ENCODE peak calls at places on chromosomes 5 and 9, in five cellular contexts. F is WERI-Rb-1, T is coronary artery, A is pancreas, U is GM10248. X is an unnamed sample.

GRCh38 chr5:154642499-154643245 is 112.5 kb upstream of the LARP1 start:
- DNase-seq in U (no peak), T (no peak), F (peak), A (no peak), X (no peak)

GRCh38 chr9:108360304-108360703 is 495.5 kb downstream of the ACTL7B start:
- DNase-seq in U (no peak), A (no peak), F (no peak), T (no peak), X (no peak)

GRCh38 chr5:150623152-150623877 is 17.1 kb upstream of the SYNPO start:
- DNase-seq in T (no peak), A (no peak), F (no peak), U (peak), X (no peak)

GRCh38 chr5:147887026-147887627 is 8.6 kb downstream of the SCGB3A2 start:
- DNase-seq in F (no peak), T (no peak), U (no peak), A (no peak), X (no peak)

GRCh38 chr5:111075520-111075919 is 4.0 kb downstream of the TSLP start:
- DNase-seq in T (no peak), A (no peak), F (no peak), U (no peak), X (no peak)

GRCh38 chr9:20200900-20201495 is 412.2 kb upstream of the SLC24A2 start:
- DNase-seq in A (no peak), U (no peak), F (peak), T (no peak), X (no peak)

GRCh38 chr9:38362912-38363588 is 29.5 kb upstream of the ALDH1B1 start:
- DNase-seq in T (no peak), F (no peak), U (peak), A (no peak), X (no peak)

GRCh38 chr5:123035320-123035949 is 1.1 kb downstream of the PPIC start:
- DNase-seq in A (peak), F (peak), U (peak), T (peak), X (no peak)

GRCh38 chr9:18721267-18722079 is 247.5 kb downstream of the ADAMTSL1 start:
- DNase-seq in U (no peak), A (no peak), F (no peak), T (no peak), X (no peak)

GRCh38 chr5:671459-672328 is 21.5 kb downstream of the TPPP start:
- DNase-seq in F (peak), U (peak), T (no peak), A (peak), X (no peak)

GRCh38 chr5:146219243-146219642 is 15.8 kb downstream of the RBM27 start:
- DNase-seq in F (no peak), A (no peak), T (no peak), U (no peak), X (no peak)

GRCh38 chr5:177163500-177163899 is 29.9 kb downstream of the NSD1 start:
- DNase-seq in F (no peak), U (no peak), T (no peak), A (no peak), X (no peak)

GRCh38 chr5:91170266-91170665 is 212.9 kb downstream of the ARRDC3 start:
- DNase-seq in T (no peak), U (no peak), F (no peak), A (no peak), X (no peak)

GRCh38 chr5:32170303-32171170 is 3.6 kb downstream of the GOLPH3 start:
- DNase-seq in T (no peak), U (no peak), A (no peak), F (no peak), X (no peak)

GRCh38 chr5:5017827-5018559 is 122.1 kb upstream of the ADAMTS16 start:
- DNase-seq in A (no peak), U (no peak), F (no peak), T (no peak), X (no peak)

GRCh38 chr5:161966544-161966943 is 101.0 kb upstream of the GABRG2 start:
- DNase-seq in A (no peak), T (no peak), F (no peak), U (no peak), X (no peak)

GRCh38 chr9:93813687-93814560 is 141.2 kb downstream of the BARX1 start:
- DNase-seq in F (peak), A (no peak), U (peak), T (no peak), X (no peak)

GRCh38 chr5:99033014-99033931 is 104.5 kb upstream of the CHD1 start:
- DNase-seq in T (no peak), F (no peak), A (no peak), U (no peak), X (no peak)

GRCh38 chr5:126503602-126504104 is 80.4 kb downstream of the GRAMD2B start:
- DNase-seq in T (no peak), A (no peak), F (no peak), U (no peak), X (no peak)

GRCh38 chr5:92391-93220 is 638 bp downstream of the PLEKHG4B start:
- DNase-seq in U (peak), A (no peak), F (no peak), T (no peak), X (peak)

GRCh38 chr5:59380350-59380951 is 513.1 kb downstream of the PDE4D start:
- DNase-seq in T (no peak), F (no peak), A (no peak), U (peak), X (no peak)

GRCh38 chr5:74227081-74227480 is 413.4 kb downstream of the ENC1 start:
- DNase-seq in F (no peak), T (no peak), U (no peak), A (no peak), X (no peak)

GRCh38 chr9:105385372-105385985 is 62.4 kb upstream of the FSD1L start:
- DNase-seq in F (no peak), U (peak), A (no peak), T (no peak), X (no peak)

GRCh38 chr9:84189901-84190300 is 150.7 kb downstream of the SLC28A3 start:
- DNase-seq in U (no peak), T (no peak), F (no peak), A (no peak), X (no peak)

GRCh38 chr5:123047706-123048105 is 11.2 kb upstream of the PPIC start:
- DNase-seq in T (no peak), F (no peak), U (no peak), A (no peak), X (no peak)

GRCh38 chr5:148967783-148968182 is 95.1 kb downstream of the SH3TC2 start:
- DNase-seq in U (no peak), F (no peak), A (no peak), T (no peak), X (no peak)

GRCh38 chr5:52798952-52799351 is 11.2 kb downstream of the ITGA1 start:
- DNase-seq in A (no peak), T (no peak), F (no peak), U (no peak), X (no peak)

GRCh38 chr9:83219154-83219923 is 156.4 kb upstream of the RASEF start:
- DNase-seq in T (no peak), A (peak), U (peak), F (peak), X (no peak)

GRCh38 chr5:31706186-31706585 is 67.3 kb downstream of the PDZD2 start:
- DNase-seq in T (no peak), F (no peak), A (no peak), U (no peak), X (no peak)

GRCh38 chr5:177093803-177094202 is 7.1 kb downstream of the FGFR4 start:
- DNase-seq in T (peak), A (no peak), U (no peak), F (no peak), X (no peak)

GRCh38 chr5:172622091-172623046 is 18.7 kb upstream of the NEURL1B start:
- DNase-seq in A (no peak), F (no peak), U (no peak), T (no peak), X (no peak)

GRCh38 chr5:130874861-130875419 is 290.1 kb downstream of the HINT1 start:
- DNase-seq in F (no peak), T (no peak), A (no peak), U (no peak), X (no peak)

GRCh38 chr5:174409070-174409469 is 315.3 kb upstream of the MSX2 start:
- DNase-seq in F (no peak), T (no peak), A (no peak), U (no peak), X (no peak)

DNA sequence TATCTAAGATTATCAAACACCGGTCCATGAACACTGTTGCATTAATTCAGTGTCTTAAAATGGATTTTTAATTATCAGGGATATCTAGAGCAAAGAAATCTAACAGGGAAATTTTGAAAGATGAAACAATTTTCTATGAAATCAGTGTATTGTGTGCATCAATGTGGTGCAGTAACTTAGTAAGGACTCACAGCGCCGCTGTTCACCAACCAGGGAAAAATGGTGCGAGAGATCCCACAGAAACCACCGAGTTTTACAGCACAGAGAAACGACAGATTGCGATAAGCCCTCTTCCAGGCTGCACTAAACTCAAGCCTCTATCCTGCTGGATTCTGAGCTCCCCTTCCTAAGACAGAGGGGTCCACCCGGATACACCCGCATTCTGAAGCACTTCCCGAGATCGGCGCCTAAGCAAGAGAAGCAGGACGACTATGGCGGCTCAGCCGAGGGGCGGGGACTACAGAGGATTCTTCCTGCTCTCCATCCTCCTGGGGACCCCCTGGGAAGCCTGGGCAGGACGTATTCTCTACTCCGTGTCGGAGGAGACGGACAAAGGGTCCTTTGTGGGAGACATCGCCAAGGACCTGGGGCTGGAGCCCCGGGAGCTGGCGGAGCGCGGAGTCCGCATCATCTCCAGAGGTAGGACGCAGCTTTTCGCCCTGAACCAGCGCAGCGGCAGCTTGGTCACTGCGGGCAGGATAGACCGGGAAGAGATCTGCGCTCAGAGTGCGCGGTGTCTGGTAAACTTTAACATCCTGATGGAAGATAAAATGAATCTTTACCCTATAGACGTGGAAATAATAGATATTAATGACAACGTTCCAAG is at the start of gene PCDHGA7:
- DNase-seq in F (no peak), A (no peak), U (peak), T (no peak), X (no peak)
- TF ChIP-seq CTCF in F (no peak), A (no peak), U (peak), T (no peak), X (no peak)

GRCh38 chr5:171418316-171418981 is 998 bp upstream of the FGF18 start:
- DNase-seq in F (peak), A (peak), T (peak), U (peak), X (peak)

GRCh38 chr5:171413153-171413910 is 6.1 kb upstream of the FGF18 start:
- DNase-seq in A (no peak), T (no peak), F (no peak), U (no peak), X (no peak)

GRCh38 chr5:171416160-171417049 is 3.0 kb upstream of the FGF18 start:
- DNase-seq in A (no peak), F (no peak), U (no peak), T (no peak), X (no peak)

GRCh38 chr5:171412186-171412585 is 7.3 kb upstream of the FGF18 start:
- DNase-seq in T (no peak), A (no peak), U (no peak), F (no peak), X (no peak)

GRCh38 chr5:171415115-171415730 is 4.2 kb upstream of the FGF18 start:
- DNase-seq in U (no peak), T (no peak), F (no peak), A (no peak), X (no peak)
- TF ChIP-seq CTCF in U (no peak), T (no peak), F (no peak), A (no peak), X (no peak)

DNA sequence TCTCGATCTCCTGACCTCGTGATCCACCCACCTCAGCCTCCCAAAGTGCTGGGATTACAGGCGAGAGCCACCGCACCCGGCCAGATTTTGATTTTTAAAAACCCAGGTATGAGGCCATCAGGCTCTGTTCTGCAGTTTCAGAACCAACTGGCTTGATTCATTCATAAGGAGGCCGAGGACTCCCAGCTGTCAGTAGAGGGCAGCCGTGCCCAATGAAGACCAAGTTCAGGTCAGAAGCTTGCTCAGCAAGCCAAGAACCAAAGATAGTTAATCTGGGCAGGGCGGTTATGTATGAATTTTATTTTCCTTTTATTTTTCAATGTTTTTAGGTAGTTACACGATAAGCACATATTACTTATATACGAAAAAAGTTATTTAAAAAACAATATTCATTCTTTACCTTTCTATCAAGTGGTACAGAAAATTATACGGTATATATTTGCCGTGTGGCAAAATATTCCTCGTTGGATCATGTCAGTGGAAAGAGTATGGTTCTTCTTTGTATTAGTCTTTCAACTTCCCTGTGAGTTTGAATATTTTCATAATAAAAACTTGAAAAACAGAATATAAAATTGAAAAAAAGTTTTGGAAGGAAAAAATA is 18.0 kb downstream of the MGAT1 start:
- DNase-seq in F (peak), T (no peak), A (peak), U (peak), X (peak)
- TF ChIP-seq CTCF in F (peak), T (peak), A (peak), U (peak), X (peak)

GRCh38 chr5:159990506-159990905 is 18.4 kb upstream of the TTC1 start:
- DNase-seq in F (no peak), T (no peak), A (no peak), U (no peak), X (no peak)
- TF ChIP-seq CTCF in F (no peak), T (no peak), A (no peak), U (no peak), X (peak)

GRCh38 chr9:114417511-114417910 is 29.7 kb upstream of the AKNA start:
- DNase-seq in U (no peak), A (no peak), T (no peak), F (no peak), X (no peak)
- TF ChIP-seq CTCF in U (no peak), A (no peak), T (no peak), F (no peak), X (no peak)

DNA sequence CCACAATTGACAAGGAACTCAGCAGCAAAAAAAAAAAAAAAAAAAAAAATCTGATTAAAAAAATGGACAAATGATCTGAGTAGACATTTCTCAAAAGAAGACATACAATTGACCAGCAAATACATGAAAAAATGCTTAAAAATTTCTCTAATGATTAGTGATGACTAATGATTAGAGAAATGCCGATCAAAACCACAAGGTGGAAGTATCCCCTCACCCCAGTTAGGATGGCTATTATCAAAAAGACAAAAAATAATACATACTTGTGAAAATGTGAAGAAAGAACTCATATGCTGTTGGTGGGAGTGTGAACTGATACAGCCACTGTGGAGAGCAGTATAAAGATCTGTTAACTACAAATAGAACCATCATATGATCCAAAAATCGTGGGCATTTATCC is 245.3 kb downstream of the OSTF1 start:
- DNase-seq in U (no peak), A (no peak), T (no peak), F (no peak), X (no peak)
- TF ChIP-seq CTCF in U (no peak), A (no peak), T (no peak), F (peak), X (peak)

DNA sequence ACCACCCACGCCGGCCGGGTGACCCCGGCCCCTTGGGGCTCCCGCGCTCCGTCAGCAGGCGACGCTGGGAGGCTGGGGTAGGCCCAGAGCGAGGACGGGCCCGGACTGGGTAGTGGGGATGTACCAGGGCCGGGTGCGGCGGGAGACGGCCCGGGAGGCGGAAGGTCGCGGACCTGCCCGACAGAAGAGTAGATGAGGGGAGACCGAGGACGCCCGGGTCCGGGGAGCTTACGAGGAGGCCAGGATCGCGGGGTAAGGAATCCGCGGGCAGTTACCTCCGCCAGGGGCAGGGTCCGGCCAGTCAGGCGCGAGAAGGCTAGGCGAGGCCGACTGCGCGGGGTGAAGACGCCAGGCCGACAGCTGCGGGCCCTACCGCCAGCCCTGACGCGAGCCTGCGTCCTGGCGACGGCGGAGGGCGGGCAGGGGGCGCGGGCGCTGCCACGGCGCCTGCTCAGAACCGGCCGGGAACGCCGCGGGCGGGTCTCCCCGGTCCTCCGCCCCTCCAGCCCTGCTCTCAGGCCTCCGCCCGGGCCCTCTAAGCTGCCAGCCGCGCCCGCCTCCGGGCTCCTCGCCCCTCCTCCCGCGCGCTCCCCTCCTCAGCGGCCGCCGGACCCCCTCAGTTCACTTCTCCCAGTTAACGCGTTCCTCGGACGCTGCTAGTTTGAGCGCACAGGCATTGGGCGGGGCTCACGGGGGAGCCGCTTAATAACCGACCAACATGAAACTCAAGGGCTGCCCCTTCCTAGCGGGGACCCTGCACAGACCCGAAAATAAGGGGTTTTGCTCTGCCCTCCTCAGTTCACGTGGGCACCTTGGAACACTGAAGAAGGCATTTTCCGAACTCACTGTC is at the start of gene CPLANE1:
- DNase-seq in F (peak), U (peak), A (peak), T (peak), X (peak)
- TF ChIP-seq CTCF in F (no peak), U (no peak), A (no peak), T (no peak), X (peak)

GRCh38 chr5:58057324-58057723 is 402.6 kb downstream of the PLK2 start:
- DNase-seq in A (no peak), U (no peak), T (no peak), F (no peak), X (no peak)

GRCh38 chr5:58066076-58066475 is 393.8 kb downstream of the PLK2 start:
- DNase-seq in F (no peak), U (no peak), A (no peak), T (no peak), X (no peak)

GRCh38 chr5:58064799-58065198 is 395.1 kb downstream of the PLK2 start:
- DNase-seq in F (no peak), U (no peak), A (no peak), T (no peak), X (no peak)

GRCh38 chr5:58056546-58056945 is 403.3 kb downstream of the PLK2 start:
- DNase-seq in T (no peak), A (no peak), F (no peak), U (no peak), X (no peak)

DNA sequence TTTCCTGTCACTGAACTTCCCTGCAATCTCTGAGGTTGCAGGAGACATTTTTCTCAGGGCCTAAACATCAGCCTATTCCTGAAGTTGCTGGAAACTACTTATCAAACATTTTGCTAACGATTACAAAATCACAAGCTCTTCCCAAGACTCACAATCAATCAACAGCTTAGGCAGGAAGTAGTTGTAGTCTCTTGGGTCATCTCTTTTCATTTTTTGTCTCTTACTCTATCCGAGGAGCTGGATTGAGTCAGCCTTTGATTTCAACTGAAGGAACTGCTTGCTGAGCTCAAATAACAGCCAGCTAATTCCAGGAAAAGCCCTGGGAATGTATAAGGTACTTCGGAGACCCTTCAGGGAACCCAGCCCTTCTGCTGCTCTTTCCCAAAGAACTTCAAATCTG is 398.9 kb downstream of the PLK2 start:
- DNase-seq in U (no peak), A (no peak), T (no peak), F (no peak), X (no peak)
- TF ChIP-seq CTCF in U (no peak), A (no peak), T (no peak), F (no peak), X (no peak)

DNA sequence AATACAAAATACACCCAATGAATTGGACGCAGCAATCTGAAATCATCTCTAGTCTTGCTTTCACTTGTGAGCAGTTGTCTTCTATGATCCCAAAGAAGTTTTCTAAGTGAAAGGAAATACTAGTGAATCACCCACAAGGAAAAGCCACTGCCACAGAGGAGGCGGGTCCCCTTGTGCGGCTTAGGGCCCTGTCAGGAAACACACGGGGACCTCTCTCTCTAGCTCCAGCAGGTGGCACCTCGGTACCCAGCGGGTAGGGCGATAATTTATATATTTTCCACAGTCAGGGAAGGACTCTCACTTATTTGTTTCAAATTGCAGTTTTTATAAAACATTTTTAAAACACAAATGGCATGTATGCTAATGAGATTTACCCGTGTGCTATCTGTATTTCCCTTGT is 417.1 kb downstream of the KDM4C start:
- DNase-seq in T (no peak), F (no peak), A (no peak), U (no peak), X (no peak)
- TF ChIP-seq CTCF in T (no peak), F (no peak), A (no peak), U (no peak), X (no peak)